ENCODE peak calls at places on chromosomes 3 and 15, in eight cellular contexts. One of them, this sample, is unnamed.

GRCh38 chr3:105967117-105967516 is 98.3 kb upstream of the CBLB start:
- DNase-seq in GM23338: no peak
- DNase-seq in activated CD8-positive, alpha-beta T cell treated with anti-CD3 and anti-CD28 coated beads for 36 hours: no peak
- DNase-seq in mammary epithelial cell: no peak
- DNase-seq in GM10248: no peak
- DNase-seq in transverse colon: peak; percentile 11
- DNase-seq in GM20000: no peak
- DNase-seq in B cell: no peak
- DNase-seq in this sample: no peak

GRCh38 chr15:92393287-92393993 is at the start of gene ST8SIA2:
- DNase-seq in GM23338: peak; percentile 87
- DNase-seq in activated CD8-positive, alpha-beta T cell treated with anti-CD3 and anti-CD28 coated beads for 36 hours: peak; percentile 13
- DNase-seq in mammary epithelial cell: peak; percentile 48
- DNase-seq in GM10248: no peak
- DNase-seq in transverse colon: no peak
- DNase-seq in GM20000: peak; percentile 45
- DNase-seq in B cell: no peak
- DNase-seq in this sample: peak; percentile 76

GRCh38 chr3:160169139-160169830 is 55.9 kb upstream of the C3orf80 start:
- DNase-seq in GM23338: no peak
- DNase-seq in activated CD8-positive, alpha-beta T cell treated with anti-CD3 and anti-CD28 coated beads for 36 hours: no peak
- DNase-seq in mammary epithelial cell: peak; percentile 85
- DNase-seq in GM10248: no peak
- DNase-seq in transverse colon: no peak
- DNase-seq in GM20000: no peak
- DNase-seq in B cell: no peak
- DNase-seq in this sample: no peak

GRCh38 chr3:109678600-109678999 is 341.3 kb upstream of the DPPA4 start:
- DNase-seq in GM23338: no peak
- DNase-seq in activated CD8-positive, alpha-beta T cell treated with anti-CD3 and anti-CD28 coated beads for 36 hours: no peak
- DNase-seq in mammary epithelial cell: no peak
- DNase-seq in GM10248: no peak
- DNase-seq in transverse colon: no peak
- DNase-seq in GM20000: no peak
- DNase-seq in B cell: no peak
- DNase-seq in this sample: no peak

GRCh38 chr3:187748050-187748481 is 2.8 kb upstream of the BCL6 start:
- DNase-seq in GM23338: peak; percentile 97
- DNase-seq in activated CD8-positive, alpha-beta T cell treated with anti-CD3 and anti-CD28 coated beads for 36 hours: peak; percentile 98
- DNase-seq in mammary epithelial cell: peak; percentile 69
- DNase-seq in GM10248: peak; percentile 57
- DNase-seq in transverse colon: peak; percentile 96
- DNase-seq in GM20000: peak; percentile 68
- DNase-seq in B cell: peak; percentile 91
- DNase-seq in this sample: peak; percentile 91

GRCh38 chr15:69313437-69314000 is 14.8 kb downstream of the PAQR5 start:
- DNase-seq in GM23338: no peak
- DNase-seq in activated CD8-positive, alpha-beta T cell treated with anti-CD3 and anti-CD28 coated beads for 36 hours: no peak
- DNase-seq in mammary epithelial cell: no peak
- DNase-seq in GM10248: no peak
- DNase-seq in transverse colon: no peak
- DNase-seq in GM20000: no peak
- DNase-seq in B cell: no peak
- DNase-seq in this sample: no peak

GRCh38 chr3:155334897-155335883 is 41.7 kb upstream of the STRIT1 start:
- DNase-seq in GM23338: no peak
- DNase-seq in activated CD8-positive, alpha-beta T cell treated with anti-CD3 and anti-CD28 coated beads for 36 hours: peak; percentile 42
- DNase-seq in mammary epithelial cell: no peak
- DNase-seq in GM10248: no peak
- DNase-seq in transverse colon: no peak
- DNase-seq in GM20000: peak; percentile 37
- DNase-seq in B cell: no peak
- DNase-seq in this sample: no peak

GRCh38 chr3:49723301-49723630 is 485 bp downstream of the GMPPB start:
- DNase-seq in GM23338: peak; percentile 69
- DNase-seq in activated CD8-positive, alpha-beta T cell treated with anti-CD3 and anti-CD28 coated beads for 36 hours: peak; percentile 80
- DNase-seq in mammary epithelial cell: peak; percentile 42
- DNase-seq in GM10248: peak; percentile 60
- DNase-seq in transverse colon: peak; percentile 88
- DNase-seq in GM20000: peak; percentile 70
- DNase-seq in B cell: peak; percentile 52
- DNase-seq in this sample: no peak

GRCh38 chr15:60444289-60444912 is 34.5 kb downstream of the ICE2 start:
- DNase-seq in GM23338: no peak
- DNase-seq in activated CD8-positive, alpha-beta T cell treated with anti-CD3 and anti-CD28 coated beads for 36 hours: no peak
- DNase-seq in mammary epithelial cell: peak; percentile 26
- DNase-seq in GM10248: no peak
- DNase-seq in transverse colon: no peak
- DNase-seq in GM20000: no peak
- DNase-seq in B cell: no peak
- DNase-seq in this sample: no peak

GRCh38 chr15:101033801-101034200 is 114.6 kb downstream of the LRRK1 start:
- DNase-seq in GM23338: no peak
- DNase-seq in activated CD8-positive, alpha-beta T cell treated with anti-CD3 and anti-CD28 coated beads for 36 hours: no peak
- DNase-seq in mammary epithelial cell: peak; percentile 11
- DNase-seq in GM10248: no peak
- DNase-seq in transverse colon: no peak
- DNase-seq in GM20000: no peak
- DNase-seq in B cell: no peak
- DNase-seq in this sample: no peak

GRCh38 chr3:41740374-41740773 is 221.5 kb downstream of the ULK4 start:
- DNase-seq in GM23338: no peak
- DNase-seq in activated CD8-positive, alpha-beta T cell treated with anti-CD3 and anti-CD28 coated beads for 36 hours: no peak
- DNase-seq in mammary epithelial cell: no peak
- DNase-seq in GM10248: no peak
- DNase-seq in transverse colon: no peak
- DNase-seq in GM20000: no peak
- DNase-seq in B cell: no peak
- DNase-seq in this sample: no peak

GRCh38 chr3:129606522-129607390 is at the start of gene PLXND1:
- DNase-seq in GM23338: peak; percentile 88
- DNase-seq in activated CD8-positive, alpha-beta T cell treated with anti-CD3 and anti-CD28 coated beads for 36 hours: peak; percentile 45
- DNase-seq in mammary epithelial cell: no peak
- DNase-seq in GM10248: peak; percentile 79
- DNase-seq in transverse colon: peak; percentile 59
- DNase-seq in GM20000: peak; percentile 89
- DNase-seq in B cell: no peak
- DNase-seq in this sample: peak; percentile 46

GRCh38 chr3:140655678-140656077 is 22.2 kb upstream of the TRIM42 start:
- DNase-seq in GM23338: no peak
- DNase-seq in activated CD8-positive, alpha-beta T cell treated with anti-CD3 and anti-CD28 coated beads for 36 hours: no peak
- DNase-seq in mammary epithelial cell: no peak
- DNase-seq in GM10248: no peak
- DNase-seq in transverse colon: no peak
- DNase-seq in GM20000: no peak
- DNase-seq in B cell: no peak
- DNase-seq in this sample: no peak

GRCh38 chr15:89105147-89105546 is 16.9 kb downstream of the ABHD2 start:
- DNase-seq in GM23338: no peak
- DNase-seq in activated CD8-positive, alpha-beta T cell treated with anti-CD3 and anti-CD28 coated beads for 36 hours: no peak
- DNase-seq in mammary epithelial cell: peak; percentile 71
- DNase-seq in GM10248: no peak
- DNase-seq in transverse colon: no peak
- DNase-seq in GM20000: no peak
- DNase-seq in B cell: no peak
- DNase-seq in this sample: no peak

GRCh38 chr3:12681586-12682371 is 17.9 kb upstream of the RAF1 start:
- DNase-seq in GM23338: no peak
- DNase-seq in activated CD8-positive, alpha-beta T cell treated with anti-CD3 and anti-CD28 coated beads for 36 hours: no peak
- DNase-seq in mammary epithelial cell: peak; percentile 73
- DNase-seq in GM10248: no peak
- DNase-seq in transverse colon: no peak
- DNase-seq in GM20000: no peak
- DNase-seq in B cell: no peak
- DNase-seq in this sample: no peak

GRCh38 chr15:41417418-41417811 is 520 bp downstream of the RTF1 start:
- DNase-seq in GM23338: peak; percentile 64
- DNase-seq in activated CD8-positive, alpha-beta T cell treated with anti-CD3 and anti-CD28 coated beads for 36 hours: peak; percentile 40
- DNase-seq in mammary epithelial cell: peak; percentile 44
- DNase-seq in GM10248: peak; percentile 59
- DNase-seq in transverse colon: peak; percentile 45
- DNase-seq in GM20000: no peak
- DNase-seq in B cell: peak; percentile 39
- DNase-seq in this sample: no peak

GRCh38 chr15:59232476-59232875 is 25.8 kb downstream of the LDHAL6B start:
- DNase-seq in GM23338: no peak
- DNase-seq in activated CD8-positive, alpha-beta T cell treated with anti-CD3 and anti-CD28 coated beads for 36 hours: no peak
- DNase-seq in mammary epithelial cell: peak; percentile 73
- DNase-seq in GM10248: no peak
- DNase-seq in transverse colon: no peak
- DNase-seq in GM20000: no peak
- DNase-seq in B cell: no peak
- DNase-seq in this sample: no peak

GRCh38 chr15:77822631-77823230 is 190.0 kb upstream of the LINGO1 start:
- DNase-seq in GM23338: no peak
- DNase-seq in activated CD8-positive, alpha-beta T cell treated with anti-CD3 and anti-CD28 coated beads for 36 hours: no peak
- DNase-seq in mammary epithelial cell: no peak
- DNase-seq in GM10248: no peak
- DNase-seq in transverse colon: no peak
- DNase-seq in GM20000: no peak
- DNase-seq in B cell: no peak
- DNase-seq in this sample: no peak

GRCh38 chr15:28981921-28982320 is 96.1 kb downstream of the APBA2 start:
- DNase-seq in GM23338: no peak
- DNase-seq in activated CD8-positive, alpha-beta T cell treated with anti-CD3 and anti-CD28 coated beads for 36 hours: no peak
- DNase-seq in mammary epithelial cell: no peak
- DNase-seq in GM10248: no peak
- DNase-seq in transverse colon: no peak
- DNase-seq in GM20000: no peak
- DNase-seq in B cell: no peak
- DNase-seq in this sample: no peak

GRCh38 chr15:74176262-74177208 is 3.0 kb downstream of the ISLR start:
- DNase-seq in GM23338: peak; percentile 44
- DNase-seq in activated CD8-positive, alpha-beta T cell treated with anti-CD3 and anti-CD28 coated beads for 36 hours: no peak
- DNase-seq in mammary epithelial cell: no peak
- DNase-seq in GM10248: no peak
- DNase-seq in transverse colon: no peak
- DNase-seq in GM20000: no peak
- DNase-seq in B cell: no peak
- DNase-seq in this sample: no peak

GRCh38 chr3:6867269-6867668 is 6.4 kb downstream of the GRM7 start:
- DNase-seq in GM23338: no peak
- DNase-seq in activated CD8-positive, alpha-beta T cell treated with anti-CD3 and anti-CD28 coated beads for 36 hours: no peak
- DNase-seq in mammary epithelial cell: no peak
- DNase-seq in GM10248: no peak
- DNase-seq in transverse colon: no peak
- DNase-seq in GM20000: no peak
- DNase-seq in B cell: no peak
- DNase-seq in this sample: no peak
- TF ChIP-seq CTCF in GM23338: no peak
- TF ChIP-seq CTCF in activated CD8-positive, alpha-beta T cell treated with anti-CD3 and anti-CD28 coated beads for 36 hours: no peak
- TF ChIP-seq CTCF in mammary epithelial cell: no peak
- TF ChIP-seq CTCF in GM10248: no peak
- TF ChIP-seq CTCF in transverse colon: no peak
- TF ChIP-seq CTCF in GM20000: no peak
- TF ChIP-seq CTCF in B cell: no peak
- TF ChIP-seq CTCF in this sample: peak; percentile 25

GRCh38 chr15:38522922-38523321 is 41.7 kb downstream of the RASGRP1 start:
- DNase-seq in GM23338: no peak
- DNase-seq in activated CD8-positive, alpha-beta T cell treated with anti-CD3 and anti-CD28 coated beads for 36 hours: no peak
- DNase-seq in mammary epithelial cell: no peak
- DNase-seq in GM10248: no peak
- DNase-seq in transverse colon: no peak
- DNase-seq in GM20000: no peak
- DNase-seq in B cell: no peak
- DNase-seq in this sample: no peak

GRCh38 chr15:38520035-38520434 is 44.6 kb downstream of the RASGRP1 start:
- DNase-seq in GM23338: no peak
- DNase-seq in activated CD8-positive, alpha-beta T cell treated with anti-CD3 and anti-CD28 coated beads for 36 hours: no peak
- DNase-seq in mammary epithelial cell: no peak
- DNase-seq in GM10248: no peak
- DNase-seq in transverse colon: no peak
- DNase-seq in GM20000: no peak
- DNase-seq in B cell: no peak
- DNase-seq in this sample: no peak

GRCh38 chr15:38524156-38524555 is 40.5 kb downstream of the RASGRP1 start:
- DNase-seq in GM23338: no peak
- DNase-seq in activated CD8-positive, alpha-beta T cell treated with anti-CD3 and anti-CD28 coated beads for 36 hours: no peak
- DNase-seq in mammary epithelial cell: no peak
- DNase-seq in GM10248: no peak
- DNase-seq in transverse colon: no peak
- DNase-seq in GM20000: no peak
- DNase-seq in B cell: no peak
- DNase-seq in this sample: no peak

GRCh38 chr15:38518084-38518483 is 46.5 kb downstream of the RASGRP1 start:
- DNase-seq in GM23338: no peak
- DNase-seq in activated CD8-positive, alpha-beta T cell treated with anti-CD3 and anti-CD28 coated beads for 36 hours: no peak
- DNase-seq in mammary epithelial cell: no peak
- DNase-seq in GM10248: no peak
- DNase-seq in transverse colon: no peak
- DNase-seq in GM20000: no peak
- DNase-seq in B cell: no peak
- DNase-seq in this sample: no peak

GRCh38 chr15:38521316-38521715 is 43.3 kb downstream of the RASGRP1 start:
- DNase-seq in GM23338: peak; percentile 11
- DNase-seq in activated CD8-positive, alpha-beta T cell treated with anti-CD3 and anti-CD28 coated beads for 36 hours: no peak
- DNase-seq in mammary epithelial cell: no peak
- DNase-seq in GM10248: no peak
- DNase-seq in transverse colon: no peak
- DNase-seq in GM20000: no peak
- DNase-seq in B cell: no peak
- DNase-seq in this sample: no peak
- TF ChIP-seq CTCF in GM23338: no peak
- TF ChIP-seq CTCF in activated CD8-positive, alpha-beta T cell treated with anti-CD3 and anti-CD28 coated beads for 36 hours: no peak
- TF ChIP-seq CTCF in mammary epithelial cell: no peak
- TF ChIP-seq CTCF in GM10248: no peak
- TF ChIP-seq CTCF in transverse colon: no peak
- TF ChIP-seq CTCF in GM20000: no peak
- TF ChIP-seq CTCF in B cell: no peak
- TF ChIP-seq CTCF in this sample: no peak

GRCh38 chr3:71987089-71987735 is 202.3 kb upstream of the PROK2 start:
- DNase-seq in GM23338: peak; percentile 44
- DNase-seq in activated CD8-positive, alpha-beta T cell treated with anti-CD3 and anti-CD28 coated beads for 36 hours: no peak
- DNase-seq in mammary epithelial cell: no peak
- DNase-seq in GM10248: no peak
- DNase-seq in transverse colon: no peak
- DNase-seq in GM20000: no peak
- DNase-seq in B cell: no peak
- DNase-seq in this sample: no peak
- TF ChIP-seq CTCF in GM23338: peak; percentile 44
- TF ChIP-seq CTCF in activated CD8-positive, alpha-beta T cell treated with anti-CD3 and anti-CD28 coated beads for 36 hours: no peak
- TF ChIP-seq CTCF in mammary epithelial cell: peak; percentile 45
- TF ChIP-seq CTCF in GM10248: no peak
- TF ChIP-seq CTCF in transverse colon: peak; percentile 26
- TF ChIP-seq CTCF in GM20000: no peak
- TF ChIP-seq CTCF in B cell: no peak
- TF ChIP-seq CTCF in this sample: peak; percentile 43

DNA sequence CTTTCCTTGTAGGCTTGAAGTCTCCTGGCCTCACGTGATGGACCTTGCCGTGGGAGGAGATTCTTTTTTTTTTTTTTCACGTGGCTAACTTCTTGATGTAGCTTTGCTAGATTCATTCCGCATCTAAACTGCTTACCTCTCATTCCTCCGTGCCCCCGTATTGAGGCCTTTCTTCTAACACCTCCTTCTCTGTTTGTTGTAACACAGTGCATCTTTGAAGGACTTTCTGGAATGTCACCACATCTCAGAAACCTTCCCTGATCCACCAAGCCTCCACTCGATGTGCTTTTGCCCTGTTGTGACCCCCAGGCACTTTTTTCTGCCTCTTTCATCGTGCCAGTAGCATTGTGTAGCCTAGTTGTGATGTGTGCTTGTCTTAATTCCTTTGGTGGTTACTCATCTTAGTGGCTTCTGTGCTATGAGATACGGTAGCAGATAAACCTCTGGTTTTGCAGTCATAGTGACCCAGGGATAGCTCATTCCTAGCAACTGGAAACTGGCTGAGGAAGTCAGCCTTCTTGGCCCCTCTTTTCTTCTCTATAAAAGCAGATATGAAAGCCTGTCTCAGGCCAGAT is 1.6 kb upstream of the BNC1 start:
- DNase-seq in GM23338: no peak
- DNase-seq in activated CD8-positive, alpha-beta T cell treated with anti-CD3 and anti-CD28 coated beads for 36 hours: no peak
- DNase-seq in mammary epithelial cell: peak; percentile 88
- DNase-seq in GM10248: no peak
- DNase-seq in transverse colon: no peak
- DNase-seq in GM20000: no peak
- DNase-seq in B cell: no peak
- DNase-seq in this sample: no peak
- TF ChIP-seq CTCF in GM23338: no peak
- TF ChIP-seq CTCF in activated CD8-positive, alpha-beta T cell treated with anti-CD3 and anti-CD28 coated beads for 36 hours: no peak
- TF ChIP-seq CTCF in mammary epithelial cell: no peak
- TF ChIP-seq CTCF in GM10248: no peak
- TF ChIP-seq CTCF in transverse colon: no peak
- TF ChIP-seq CTCF in GM20000: no peak
- TF ChIP-seq CTCF in B cell: no peak
- TF ChIP-seq CTCF in this sample: no peak